ENCODE peak calls at places on chromosomes 12 and 14, in ten cellular contexts. V is HCT116; J is esophagus squamous epithelium; N is mammary epithelial cell; K is lower lobe of right lung; L is Peyer's patch; C is psoas muscle; B is K562; F is IMR-90; R is CD8-positive, alpha-beta T cell. P is an unnamed sample.

GRCh38 chr12:100145643-100146042 is 3.0 kb upstream of the BLTP3B start:
- DNase-seq in V (no peak), J (no peak), N (no peak), K (no peak), L (no peak), C (no peak), B (no peak), F (no peak), R (no peak), P (no peak)

GRCh38 chr14:58626441-58626840 is 11.3 kb upstream of the DACT1 start:
- DNase-seq in V (no peak), J (no peak), N (peak; percentile 35), K (no peak), L (no peak), C (no peak), B (no peak), F (peak; percentile 69), R (no peak), P (no peak)

GRCh38 chr14:53227154-53227718 is 74.1 kb upstream of the DDHD1 start:
- DNase-seq in V (no peak), J (no peak), N (no peak), K (no peak), L (no peak), C (no peak), B (no peak), F (no peak), R (no peak), P (no peak)

GRCh38 chr14:99753225-99754140 is 39.7 kb upstream of the EML1 start:
- DNase-seq in V (no peak), J (no peak), N (no peak), K (peak; percentile 40), L (peak; percentile 34), C (no peak), B (no peak), F (no peak), R (no peak), P (no peak)

GRCh38 chr12:42213954-42214426 is 24.1 kb downstream of the YAF2 start:
- DNase-seq in V (no peak), J (no peak), N (no peak), K (peak; percentile 67), L (no peak), C (peak; percentile 34), B (no peak), F (peak; percentile 55), R (no peak), P (peak; percentile 25)

GRCh38 chr14:60514378-60515243 is 5.7 kb downstream of the SIX6 start:
- DNase-seq in V (no peak), J (no peak), N (no peak), K (no peak), L (no peak), C (peak; percentile 61), B (peak; percentile 13), F (no peak), R (no peak), P (no peak)

GRCh38 chr12:45933504-45933903 is 56.9 kb downstream of the SCAF11 start:
- DNase-seq in V (no peak), J (no peak), N (no peak), K (no peak), L (no peak), C (no peak), B (no peak), F (no peak), R (no peak), P (no peak)

GRCh38 chr12:116910645-116911449 is at the start of gene FBXW8:
- DNase-seq in V (peak; percentile 48), J (no peak), N (peak; percentile 54), K (peak; percentile 85), L (peak; percentile 79), C (peak; percentile 78), B (peak; percentile 92), F (peak; percentile 66), R (peak; percentile 53), P (peak; percentile 62)

GRCh38 chr12:92079054-92079385 is 66.6 kb downstream of the BTG1 start:
- DNase-seq in V (no peak), J (no peak), N (peak; percentile 36), K (no peak), L (no peak), C (no peak), B (no peak), F (no peak), R (no peak), P (no peak)

GRCh38 chr12:21542412-21542811 is 16.3 kb downstream of the SPX start:
- DNase-seq in V (no peak), J (no peak), N (no peak), K (no peak), L (no peak), C (no peak), B (no peak), F (no peak), R (no peak), P (no peak)

GRCh38 chr14:104361101-104361591 is 218.4 kb upstream of the C14orf180 start:
- DNase-seq in V (no peak), J (no peak), N (no peak), K (peak; percentile 30), L (peak; percentile 38), C (no peak), B (no peak), F (no peak), R (no peak), P (no peak)

GRCh38 chr12:51773145-51773869 is 75.2 kb downstream of the FIGNL2 start:
- DNase-seq in V (peak; percentile 10), J (no peak), N (peak; percentile 73), K (no peak), L (no peak), C (no peak), B (no peak), F (peak; percentile 77), R (no peak), P (no peak)

DNA sequence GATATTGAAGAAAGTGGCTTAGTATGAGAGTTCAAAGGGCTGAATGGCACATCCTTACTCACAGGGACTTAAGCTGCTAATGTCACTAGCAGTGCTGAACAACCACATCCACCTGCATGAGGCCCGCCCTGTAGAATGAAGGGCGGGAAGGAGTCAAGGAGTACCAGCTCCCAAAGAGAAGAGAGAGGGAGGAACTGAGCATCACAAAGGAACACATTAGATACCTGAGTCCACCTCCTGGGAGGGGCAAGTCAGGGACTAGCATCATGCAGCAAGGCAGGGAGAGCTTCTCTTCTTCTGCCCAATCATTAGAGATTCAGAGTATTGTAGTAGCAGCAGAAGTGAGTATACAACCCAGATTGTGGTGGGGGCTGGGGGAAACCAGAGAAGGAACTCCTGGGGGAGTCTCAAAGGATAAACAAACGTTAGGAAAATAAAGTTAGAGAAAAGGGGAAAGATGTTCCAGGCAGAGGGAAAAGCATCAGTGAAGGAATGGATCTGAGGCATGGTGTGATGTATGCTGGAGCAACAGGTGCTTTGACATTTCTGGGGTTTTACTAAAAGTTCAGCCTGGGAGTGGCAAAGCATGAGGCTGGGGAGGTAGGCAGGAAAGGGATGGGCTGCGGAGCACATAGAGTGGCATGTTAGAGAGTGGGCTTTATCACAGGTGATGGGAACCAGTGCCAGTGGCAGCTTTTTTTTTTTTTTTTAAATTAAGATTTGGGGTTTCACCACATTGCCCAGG is 21.0 kb upstream of the GRIP1 start:
- DNase-seq in V (no peak), J (no peak), N (no peak), K (no peak), L (no peak), C (no peak), B (no peak), F (no peak), R (no peak), P (no peak)
- H3K27me3 ChIP-seq in V (peaks cover 50% of the 10 kb centered on the region), J (no peaks in the 10 kb centered on the region), N (no peaks in the 10 kb centered on the region), K (peaks cover 3% of the 10 kb centered on the region), L (no peaks in the 10 kb centered on the region), C (no peaks in the 10 kb centered on the region), B (no peaks in the 10 kb centered on the region), F (peaks cover 2% of the 10 kb centered on the region), R (no peaks in the 10 kb centered on the region), P (no peaks in the 10 kb centered on the region)

GRCh38 chr12:15230137-15230536 is 8.9 kb upstream of the RERG start:
- DNase-seq in V (no peak), J (no peak), N (no peak), K (no peak), L (no peak), C (no peak), B (no peak), F (no peak), R (no peak), P (no peak)

GRCh38 chr12:15234011-15234410 is 12.8 kb upstream of the RERG start:
- DNase-seq in V (no peak), J (no peak), N (no peak), K (no peak), L (no peak), C (no peak), B (no peak), F (no peak), R (no peak), P (no peak)

GRCh38 chr12:15231493-15231892 is 10.3 kb upstream of the RERG start:
- DNase-seq in V (no peak), J (no peak), N (no peak), K (no peak), L (no peak), C (no peak), B (no peak), F (no peak), R (no peak), P (no peak)

GRCh38 chr12:15232959-15233358 is 11.7 kb upstream of the RERG start:
- DNase-seq in V (no peak), J (no peak), N (no peak), K (no peak), L (no peak), C (no peak), B (no peak), F (no peak), R (no peak), P (no peak)

GRCh38 chr12:15230751-15231150 is 9.5 kb upstream of the RERG start:
- DNase-seq in V (no peak), J (no peak), N (no peak), K (no peak), L (no peak), C (no peak), B (no peak), F (no peak), R (no peak), P (no peak)
- H3K27me3 ChIP-seq in V (peaks cover 32% of the 10 kb centered on the region), J (peaks cover 16% of the 10 kb centered on the region), N (peaks cover 4% of the 10 kb centered on the region), K (no peaks in the 10 kb centered on the region), L (no peaks in the 10 kb centered on the region), C (no peaks in the 10 kb centered on the region), B (no peaks in the 10 kb centered on the region), F (peaks cover 2% of the 10 kb centered on the region), R (no peaks in the 10 kb centered on the region), P (peaks cover 2% of the 10 kb centered on the region)

GRCh38 chr12:16495196-16495595 is 110.8 kb downstream of the LMO3 start:
- DNase-seq in V (no peak), J (no peak), N (no peak), K (no peak), L (no peak), C (no peak), B (no peak), F (no peak), R (no peak), P (no peak)
- H3K27me3 ChIP-seq in V (no peaks in the 10 kb centered on the region), J (no peaks in the 10 kb centered on the region), N (no peaks in the 10 kb centered on the region), K (no peaks in the 10 kb centered on the region), L (no peaks in the 10 kb centered on the region), C (no peaks in the 10 kb centered on the region), B (no peaks in the 10 kb centered on the region), F (no peaks in the 10 kb centered on the region), R (no peaks in the 10 kb centered on the region), P (no peaks in the 10 kb centered on the region)

DNA sequence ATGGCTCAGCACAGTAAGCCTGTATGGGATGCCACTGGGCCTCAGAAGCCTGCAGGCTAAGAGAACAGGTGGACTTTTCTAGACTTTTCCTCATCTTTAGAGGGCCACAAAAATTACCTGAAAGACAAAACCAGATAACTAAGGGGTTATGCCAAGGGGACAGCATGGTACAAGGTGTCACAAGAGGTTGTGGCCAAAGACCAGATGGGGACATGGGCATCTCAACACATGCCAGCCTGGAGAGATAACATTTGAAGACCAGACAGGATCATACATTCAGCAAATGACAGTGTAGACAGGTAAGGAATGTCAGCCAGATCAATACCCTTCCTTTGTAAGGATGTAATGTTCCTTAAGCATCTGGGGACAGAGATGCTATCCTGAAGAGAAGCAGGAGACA is 8.9 kb upstream of the CRY1 start:
- DNase-seq in V (no peak), J (no peak), N (no peak), K (no peak), L (no peak), C (no peak), B (no peak), F (no peak), R (no peak), P (no peak)
- H3K27me3 ChIP-seq in V (no peaks in the 10 kb centered on the region), J (no peaks in the 10 kb centered on the region), N (no peaks in the 10 kb centered on the region), K (no peaks in the 10 kb centered on the region), L (no peaks in the 10 kb centered on the region), C (peaks cover 2% of the 10 kb centered on the region), B (no peaks in the 10 kb centered on the region), F (peaks cover 16% of the 10 kb centered on the region), R (no peaks in the 10 kb centered on the region), P (no peaks in the 10 kb centered on the region)